ENCODE peak calls at places on chromosome 6, in nine cellular contexts. P is cardiac muscle cell; R is NCI-H146; H is activated CD8-positive, alpha-beta memory T cell treated with anti-CD3 and anti-CD28 coated beads for 1 hour; U is EH; J is activated T-helper 1 cell treated with anti-CD3 and anti-CD28 coated beads, Interleukin-2, amount 50 U/mL, for 16 hours; O is naive thymus-derived CD8-positive, alpha-beta T cell; A is GM03348; E is H54. L is an unnamed sample.

GRCh38 chr6:133621751-133622150 is 267.2 kb upstream of the TCF21 start:
- DNase-seq in O (no peak), H (no peak), U (peak), J (no peak), E (no peak), R (no peak), A (peak), P (peak), L (no peak)

GRCh38 chr6:158283304-158284005 is 28.8 kb upstream of the TULP4 start:
- DNase-seq in H (no peak), E (no peak), J (no peak), A (peak), R (no peak), O (no peak), P (peak), U (peak), L (no peak)

GRCh38 chr6:22732186-22732970 is 163.0 kb downstream of the HDGFL1 start:
- DNase-seq in E (no peak), P (no peak), O (no peak), R (no peak), A (no peak), U (peak), H (no peak), J (no peak), L (no peak)

GRCh38 chr6:329888-330691 is 37.8 kb downstream of the DUSP22 start:
- DNase-seq in R (no peak), P (peak), U (peak), A (no peak), H (no peak), O (no peak), J (no peak), E (no peak), L (no peak)

GRCh38 chr6:79404677-79405076 is 132.6 kb downstream of the LCA5 start:
- DNase-seq in U (no peak), A (no peak), E (no peak), P (no peak), R (no peak), J (no peak), H (no peak), O (no peak), L (no peak)

GRCh38 chr6:146878564-146879343 is 280.0 kb downstream of the ADGB start:
- DNase-seq in R (no peak), O (no peak), E (no peak), P (peak), U (peak), A (no peak), H (no peak), J (no peak), L (no peak)

GRCh38 chr6:93124226-93124625 is 295.1 kb downstream of the EPHA7 start:
- DNase-seq in P (peak), U (no peak), E (no peak), O (no peak), H (no peak), A (no peak), J (no peak), R (no peak), L (no peak)

GRCh38 chr6:10030942-10031537 is 383.8 kb downstream of the TFAP2A start:
- DNase-seq in R (no peak), P (no peak), O (no peak), A (peak), J (no peak), H (no peak), E (peak), U (peak), L (no peak)

GRCh38 chr6:125942677-125943527 is 13.7 kb upstream of the HINT3 start:
- DNase-seq in E (no peak), O (no peak), J (no peak), U (peak), A (no peak), H (no peak), P (peak), R (no peak), L (no peak)

GRCh38 chr6:128806274-128806673 is 76.7 kb upstream of the LAMA2 start:
- DNase-seq in E (no peak), U (peak), A (no peak), P (peak), J (no peak), H (no peak), R (no peak), O (no peak), L (no peak)